ENCODE peak calls at places on chromosomes 3 and 15, in seven cellular contexts. Q, R, D, M, B, G and L are unnamed samples. For H3K4me1, the result is how much of the 10 kb centered on the place peaks cover.

GRCh38 chr3:111668912-111669488 is 73.9 kb upstream of the ZBED2 start:
- DNase-seq in M (peak), Q (peak), G (peak), B (peak), R (no peak), D (peak), L (peak)

GRCh38 chr3:185979721-185980121 is 41.9 kb upstream of the TRA2B start:
- DNase-seq in D (no peak), M (no peak), G (no peak), B (no peak), Q (no peak), R (no peak), L (no peak)

GRCh38 chr15:88894348-88894818 is 961 bp downstream of the HAPLN3 start:
- DNase-seq in G (no peak), R (no peak), M (peak), B (peak), Q (peak), D (no peak), L (no peak)

GRCh38 chr3:54243262-54243931 is 121.0 kb downstream of the CACNA2D3 start:
- DNase-seq in M (no peak), G (no peak), B (no peak), Q (peak), R (no peak), D (no peak), L (peak)

GRCh38 chr3:156460206-156460609 is 94.7 kb downstream of the SSR3 start:
- DNase-seq in R (no peak), D (no peak), M (no peak), G (no peak), B (no peak), Q (no peak), L (no peak)

GRCh38 chr3:135170732-135171131 is 375.7 kb downstream of the EPHB1 start:
- DNase-seq in B (no peak), Q (no peak), M (no peak), R (no peak), G (no peak), D (no peak), L (no peak)

GRCh38 chr3:73784647-73785420 is 160.1 kb upstream of the PDZRN3 start:
- DNase-seq in M (no peak), D (peak), B (peak), Q (peak), R (no peak), G (peak), L (peak)

GRCh38 chr3:72892081-72892763 is 4.4 kb downstream of the GXYLT2 start:
- DNase-seq in G (peak), R (peak), Q (peak), M (no peak), B (no peak), D (peak), L (peak)

GRCh38 chr3:37974121-37974927 is 16.3 kb upstream of the VILL start:
- DNase-seq in R (peak), Q (peak), M (peak), D (peak), B (peak), G (peak), L (peak)

GRCh38 chr15:97961067-97961954 is 808 bp downstream of the ARRDC4 start:
- DNase-seq in B (peak), M (peak), D (no peak), Q (peak), G (peak), R (peak), L (peak)

GRCh38 chr15:89356634-89357298 is 22.1 kb upstream of the POLG start:
- DNase-seq in B (peak), D (no peak), M (peak), R (no peak), Q (no peak), G (no peak), L (peak)

GRCh38 chr3:178480274-178480673 is 56.0 kb upstream of the KCNMB2 start:
- DNase-seq in D (no peak), G (no peak), R (no peak), M (no peak), Q (no peak), B (no peak), L (no peak)

GRCh38 chr3:15708882-15709677 is 88.7 kb downstream of the ANKRD28 start:
- DNase-seq in M (no peak), Q (peak), R (no peak), B (no peak), D (peak), G (peak), L (peak)

GRCh38 chr15:100671858-100672543 is 69.6 kb downstream of the ASB7 start:
- DNase-seq in G (peak), D (no peak), R (no peak), M (peak), B (peak), Q (peak), L (peak)

GRCh38 chr3:52770581-52771333 is at the start of gene NEK4:
- DNase-seq in G (peak), R (peak), D (peak), B (peak), M (peak), Q (peak), L (peak)

DNA sequence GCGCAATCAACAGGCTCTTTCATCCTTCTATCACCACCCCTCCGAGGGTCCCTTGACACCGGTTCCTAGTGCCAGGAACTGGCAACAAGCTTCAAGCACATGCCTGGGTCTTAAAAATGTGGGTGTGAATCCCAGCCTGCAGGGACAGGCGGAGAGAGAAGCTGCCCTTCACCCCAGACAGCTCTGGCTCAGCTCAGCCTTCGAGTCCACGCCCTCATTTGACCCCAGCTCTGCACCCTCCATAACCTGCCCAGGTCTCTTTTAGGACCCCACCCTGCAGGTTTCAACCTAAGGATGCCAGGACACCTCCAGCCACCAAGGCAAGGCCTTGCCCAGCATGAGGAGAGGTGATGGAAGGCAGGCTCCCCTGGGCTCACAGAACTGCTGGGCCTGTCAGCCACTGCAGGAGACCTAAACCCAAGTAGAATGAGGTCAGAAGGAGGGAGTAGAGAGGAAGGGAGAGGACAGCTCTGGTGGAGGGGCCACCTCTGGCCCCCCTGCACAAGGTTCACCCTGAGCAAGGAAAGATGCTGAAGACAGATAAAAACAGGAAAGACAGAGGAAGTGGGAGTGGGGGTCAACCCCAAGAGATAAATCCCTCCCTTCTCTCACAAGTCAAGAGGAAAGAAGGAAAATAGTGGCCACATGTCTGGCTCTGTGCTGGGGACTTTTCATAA is 2.6 kb upstream of the LOXL1 start:
- DNase-seq in G (no peak), D (no peak), R (no peak), M (no peak), B (no peak), Q (no peak), L (no peak)
- H3K4me3 ChIP-seq in G (no peak), D (peak), R (no peak), M (no peak), B (peak), Q (no peak), L (peak)

GRCh38 chr3:46203681-46204080 is 4.4 kb downstream of the CCR1 start:
- DNase-seq in M (no peak), D (no peak), B (no peak), Q (no peak), R (no peak), G (no peak), L (no peak)

GRCh38 chr3:46205286-46205960 is 2.7 kb downstream of the CCR1 start:
- DNase-seq in Q (no peak), M (no peak), D (no peak), G (no peak), R (no peak), B (no peak), L (no peak)

GRCh38 chr3:46200211-46200610 is 7.9 kb downstream of the CCR1 start:
- DNase-seq in Q (no peak), R (no peak), D (no peak), G (no peak), B (no peak), M (no peak), L (no peak)

GRCh38 chr3:46206284-46206683 is 1.8 kb downstream of the CCR1 start:
- DNase-seq in M (no peak), G (no peak), B (no peak), D (no peak), R (no peak), Q (no peak), L (no peak)

DNA sequence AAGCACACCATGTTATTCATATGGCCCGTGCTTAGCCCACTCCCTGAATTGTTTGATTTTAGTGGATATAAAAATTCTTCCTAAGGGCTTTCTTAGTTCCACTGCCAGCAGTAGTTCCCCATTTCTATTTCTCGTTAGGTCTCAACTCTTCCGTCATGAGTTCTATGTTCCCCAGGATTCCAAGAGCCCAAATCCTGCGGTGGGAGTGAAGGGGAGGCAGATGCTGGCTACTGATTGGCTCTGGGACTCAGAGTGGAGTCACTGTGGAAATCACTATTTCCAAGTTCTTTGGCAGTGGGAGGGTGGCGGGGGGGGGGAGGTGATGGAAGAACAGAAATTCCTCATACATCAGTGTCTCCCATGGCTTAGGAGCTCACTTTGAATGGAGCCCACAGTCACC is 5.6 kb downstream of the CCR1 start:
- DNase-seq in D (no peak), M (no peak), Q (no peak), B (no peak), R (no peak), G (no peak), L (no peak)
- H3K4me1 ChIP-seq in D (under half), M (under half), Q (under half), B (under half), R (under half), G (under half), L (under half)

DNA sequence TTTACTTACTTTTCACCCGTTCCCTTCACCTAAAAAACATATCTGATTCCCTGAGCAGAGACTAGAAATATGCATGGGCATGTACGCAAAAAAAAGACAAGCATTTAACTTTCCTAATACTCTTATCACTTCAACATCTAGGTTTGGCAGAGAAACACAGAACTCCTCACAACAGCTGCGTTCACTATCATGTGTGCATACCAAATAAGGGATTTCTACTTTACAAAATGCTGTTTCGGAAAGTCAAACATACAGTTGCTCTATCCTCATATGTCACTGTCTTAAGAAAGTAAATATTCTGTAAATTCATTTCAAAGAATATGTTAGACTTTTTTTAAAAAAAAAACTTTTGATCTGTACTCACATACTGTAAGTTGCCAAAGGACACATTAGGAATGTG is 65.1 kb upstream of the CBLB start:
- DNase-seq in M (no peak), R (no peak), G (peak), D (peak), B (no peak), Q (peak), L (no peak)
- H3K9ac ChIP-seq in M (no peak), R (no peak), G (no peak), D (no peak), B (no peak), Q (no peak), L (no peak)

GRCh38 chr15:65303687-65304392 is 637 bp upstream of the RNU5B-1 start:
- DNase-seq in G (peak), R (peak), D (peak), Q (peak), M (peak), B (peak), L (peak)
- H3K4me3 ChIP-seq in G (peak), R (peak), D (peak), Q (peak), M (peak), B (peak), L (peak)

GRCh38 chr15:74050127-74050526 is 32.2 kb downstream of the GOLGA6A start:
- DNase-seq in D (no peak), B (no peak), R (no peak), G (no peak), M (no peak), Q (no peak), L (peak)
- H3K4me1 ChIP-seq in D (under half), B (under half), R (under half), G (under half), M (under half), Q (under half), L (under half)

GRCh38 chr15:80915462-80915861 is 74.2 kb downstream of the MESD start:
- DNase-seq in Q (no peak), D (no peak), G (no peak), M (peak), R (no peak), B (no peak), L (no peak)
- H3K9ac ChIP-seq in Q (no peak), D (no peak), G (no peak), M (no peak), R (no peak), B (no peak), L (no peak)

GRCh38 chr3:188687389-188687788 is 484.4 kb upstream of the TPRG1 start:
- DNase-seq in M (peak), B (no peak), D (peak), Q (peak), R (no peak), G (peak), L (peak)
- H3K4me3 ChIP-seq in M (no peak), B (no peak), D (no peak), Q (no peak), R (no peak), G (no peak), L (no peak)